ENCODE peak calls at places on chromosomes 6 and 20, in seven cellular contexts. S is prostate gland, Q is right lobe of liver, H is ovary, Z is body of pancreas, X is transverse colon, P is H1. V is an unnamed sample.

GRCh38 chr20:58595167-58595566 is 55.9 kb upstream of the STX16 start:
- DNase-seq in S (no peak), Q (no peak), H (no peak), Z (no peak), X (no peak), P (no peak), V (no peak)

GRCh38 chr6:42454428-42454791 is 2.7 kb upstream of the TRERF1 start:
- DNase-seq in S (no peak), Q (no peak), H (no peak), Z (no peak), X (peak; percentile 36), P (peak; percentile 72), V (peak; percentile 47)

GRCh38 chr6:87763901-87764300 is 61.9 kb upstream of the AKIRIN2 start:
- DNase-seq in S (peak; percentile 26), Q (no peak), H (no peak), Z (no peak), X (no peak), P (no peak), V (no peak)

GRCh38 chr20:53578492-53579222 is 15.0 kb downstream of the ZNF217 start:
- DNase-seq in S (peak; percentile 86), Q (peak; percentile 73), H (peak; percentile 47), Z (peak; percentile 86), X (peak; percentile 51), P (no peak), V (peak; percentile 63)

GRCh38 chr20:36572701-36573102 is 695 bp upstream of the TGIF2 start:
- DNase-seq in S (peak; percentile 7), Q (no peak), H (peak; percentile 17), Z (peak; percentile 45), X (peak; percentile 31), P (no peak), V (peak; percentile 67)

GRCh38 chr6:168640738-168641137 is 199.8 kb downstream of the SMOC2 start:
- DNase-seq in S (no peak), Q (no peak), H (peak; percentile 49), Z (no peak), X (no peak), P (no peak), V (no peak)

GRCh38 chr20:36493013-36493800 is 48.1 kb upstream of the MYL9 start:
- DNase-seq in S (no peak), Q (no peak), H (no peak), Z (peak; percentile 50), X (peak; percentile 26), P (peak; percentile 67), V (no peak)

GRCh38 chr6:18503187-18503586 is 116.0 kb downstream of the RNF144B start:
- DNase-seq in S (no peak), Q (no peak), H (no peak), Z (no peak), X (no peak), P (no peak), V (no peak)

GRCh38 chr20:43751167-43752050 is 24.6 kb upstream of the GTSF1L start:
- DNase-seq in S (no peak), Q (no peak), H (no peak), Z (no peak), X (peak; percentile 50), P (no peak), V (peak; percentile 61)

GRCh38 chr6:87436435-87436834 is 28.7 kb downstream of the CFAP206 start:
- DNase-seq in S (peak; percentile 17), Q (peak; percentile 46), H (peak; percentile 15), Z (peak; percentile 24), X (peak; percentile 38), P (peak; percentile 69), V (no peak)

GRCh38 chr6:20931093-20931492 is 396.8 kb downstream of the CDKAL1 start:
- DNase-seq in S (no peak), Q (no peak), H (no peak), Z (no peak), X (no peak), P (no peak), V (no peak)

GRCh38 chr6:150209415-150209814 is 66.6 kb downstream of the PPP1R14C start:
- DNase-seq in S (no peak), Q (no peak), H (no peak), Z (no peak), X (no peak), P (no peak), V (no peak)

GRCh38 chr6:109308018-109308492 is 74.2 kb downstream of the CD164 start:
- DNase-seq in S (no peak), Q (peak; percentile 54), H (no peak), Z (peak; percentile 97), X (peak; percentile 74), P (no peak), V (peak; percentile 87)

GRCh38 chr6:154653853-154654252 is 79.4 kb upstream of the SCAF8 start:
- DNase-seq in S (no peak), Q (no peak), H (peak; percentile 10), Z (peak; percentile 38), X (no peak), P (no peak), V (no peak)

GRCh38 chr20:57688864-57689263 is 21.0 kb downstream of the PMEPA1 start:
- DNase-seq in S (no peak), Q (no peak), H (no peak), Z (no peak), X (no peak), P (no peak), V (no peak)

GRCh38 chr20:62352402-62353288 is 14.5 kb downstream of the LAMA5 start:
- DNase-seq in S (peak; percentile 93), Q (peak; percentile 97), H (no peak), Z (peak; percentile 54), X (no peak), P (no peak), V (no peak)

GRCh38 chr6:129215916-129216525 is 333.1 kb downstream of the LAMA2 start:
- DNase-seq in S (no peak), Q (no peak), H (no peak), Z (no peak), X (no peak), P (no peak), V (no peak)

GRCh38 chr6:45801471-45802289 is 214.0 kb downstream of the CLIC5 start:
- DNase-seq in S (no peak), Q (no peak), H (no peak), Z (no peak), X (no peak), P (no peak), V (no peak)

GRCh38 chr6:35173068-35174042 is 32.2 kb upstream of the TCP11 start:
- DNase-seq in S (no peak), Q (no peak), H (no peak), Z (no peak), X (no peak), P (no peak), V (no peak)

GRCh38 chr6:158014505-158015187 is 33.0 kb downstream of the SYNJ2 start:
- DNase-seq in S (no peak), Q (no peak), H (no peak), Z (no peak), X (no peak), P (no peak), V (no peak)
- TF ChIP-seq POLR2A in S (no peak), Q (no peak), H (no peak), Z (no peak), X (no peak), P (no peak), V (no peak)

GRCh38 chr6:122476131-122476530 is 4.5 kb upstream of the SERINC1 start:
- DNase-seq in S (no peak), Q (no peak), H (no peak), Z (no peak), X (no peak), P (no peak), V (no peak)

GRCh38 chr6:122472022-122472340 is 374 bp upstream of the SERINC1 start:
- DNase-seq in S (no peak), Q (no peak), H (no peak), Z (no peak), X (no peak), P (no peak), V (no peak)

DNA sequence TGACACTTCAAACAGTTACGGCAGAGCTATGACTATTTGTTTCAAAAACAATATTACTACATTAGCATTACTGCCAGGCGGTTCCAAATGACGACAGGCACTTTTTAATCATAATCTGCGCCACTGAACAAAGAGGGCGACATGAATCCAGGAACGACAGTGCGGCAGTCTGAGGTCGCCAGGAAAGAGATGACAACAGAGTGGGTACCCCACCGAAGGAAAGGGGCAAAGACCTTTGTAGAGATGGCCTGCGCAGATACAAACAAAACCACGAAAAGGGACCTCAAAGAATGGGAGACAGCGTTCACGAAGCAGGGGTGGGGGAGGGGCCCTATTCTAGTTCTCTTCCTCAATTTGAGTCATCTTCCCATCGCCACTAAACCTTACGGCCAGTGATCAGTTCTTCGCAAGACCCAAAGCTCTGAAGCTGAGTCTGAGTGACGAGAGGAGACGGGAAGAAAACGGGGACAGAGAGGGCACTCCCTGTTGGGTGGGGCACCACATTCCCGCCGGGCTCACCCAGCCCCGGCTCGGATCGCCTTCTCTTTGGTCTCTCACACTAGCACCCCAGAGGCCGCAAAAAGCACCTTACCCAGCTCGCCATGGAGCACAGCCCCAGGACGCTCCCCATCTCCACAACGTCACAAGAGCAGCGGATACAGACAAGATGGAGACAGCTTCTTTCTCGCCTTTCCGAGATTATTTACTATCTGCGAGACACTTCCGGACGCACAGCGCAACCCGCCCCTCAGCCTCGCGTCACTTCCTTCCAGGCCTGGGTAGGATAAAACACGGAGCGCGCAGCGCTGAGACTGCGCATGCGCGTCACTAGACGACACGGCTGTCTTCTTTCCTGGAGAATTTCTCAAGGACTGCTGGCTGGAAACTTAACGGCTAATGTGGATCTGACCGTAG is at the start of gene SERINC1:
- DNase-seq in S (peak; percentile 96), Q (peak; percentile 95), H (peak; percentile 94), Z (peak; percentile 95), X (peak; percentile 95), P (peak; percentile 83), V (peak; percentile 95)
- TF ChIP-seq POLR2A in S (peak; percentile 90), Q (peak; percentile 78), H (peak; percentile 90), Z (peak; percentile 94), X (peak; percentile 95), P (peak; percentile 90), V (peak; percentile 91)

DNA sequence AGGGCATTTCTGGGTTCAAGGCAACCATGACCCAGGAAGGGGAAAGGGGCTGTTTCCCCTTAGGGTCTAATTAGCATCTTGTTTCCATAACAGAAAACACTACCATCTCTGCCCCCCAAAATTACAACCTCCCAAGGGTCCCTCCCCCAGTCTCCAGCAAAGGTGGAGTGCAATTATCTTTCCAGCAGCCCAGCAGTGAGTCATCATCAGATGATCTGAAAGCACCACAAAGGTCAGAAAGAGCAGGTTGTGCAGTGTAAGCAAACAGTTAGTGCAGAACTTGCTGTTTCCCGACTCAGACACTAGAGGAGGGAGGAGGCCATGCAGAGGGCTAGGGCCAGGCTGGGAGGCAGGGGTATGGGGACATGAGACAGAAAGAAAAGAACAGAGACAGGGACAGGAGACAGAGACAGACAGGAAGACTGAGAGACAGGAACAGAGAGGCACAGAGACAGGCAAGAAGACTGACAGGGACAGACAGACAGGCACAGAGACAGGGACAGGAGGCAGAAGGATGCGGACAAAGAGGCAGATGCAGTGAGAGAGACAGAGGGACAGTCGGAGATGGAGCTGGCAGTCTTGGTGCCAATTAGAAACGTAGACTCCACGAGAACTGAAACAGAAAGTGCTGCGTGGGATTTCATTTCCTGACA is 62.5 kb downstream of the PYGB start:
- DNase-seq in S (no peak), Q (peak; percentile 65), H (peak; percentile 61), Z (peak; percentile 72), X (peak; percentile 81), P (no peak), V (peak; percentile 74)
- TF ChIP-seq POLR2A in S (no peak), Q (no peak), H (no peak), Z (peak; percentile 44), X (peak; percentile 41), P (no peak), V (peak; percentile 50)

DNA sequence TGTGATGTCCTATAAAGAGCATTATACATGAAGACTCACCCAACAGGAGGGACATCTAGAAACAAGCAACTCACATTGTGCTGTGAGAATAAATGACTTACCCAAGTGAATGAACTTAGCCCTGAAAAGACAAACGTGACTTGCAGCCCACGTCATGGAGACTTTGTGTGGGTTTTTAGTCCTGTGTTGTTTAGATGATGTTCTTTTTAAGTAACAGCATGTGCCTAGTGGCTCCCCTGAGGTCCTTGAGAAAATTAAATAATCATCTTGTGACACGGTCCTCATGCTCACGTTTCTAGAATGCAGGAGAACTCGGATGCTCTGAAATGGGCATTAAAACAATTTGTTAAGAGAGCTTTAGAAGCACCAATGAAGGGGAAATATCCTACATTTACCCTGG is 165.1 kb downstream of the SASH1 start:
- DNase-seq in S (no peak), Q (no peak), H (no peak), Z (peak; percentile 33), X (no peak), P (no peak), V (no peak)
- TF ChIP-seq POLR2A in S (no peak), Q (no peak), H (no peak), Z (no peak), X (peak; percentile 30), P (no peak), V (no peak)

V was measured in Peyer's patch.